ENCODE peak calls at places on chromosomes 16 and 17, in five cellular contexts. T is K562, I is HepG2, O is GM12878, Z is HCT116. X is an unnamed sample.

GRCh38 chr16:23557779-23558330 is 328 bp downstream of the UBFD1 start:
- DNase-seq in T (peak), I (peak), O (no peak), Z (no peak), X (peak)

GRCh38 chr17:82217530-82218204 is 5.0 kb upstream of the CCDC57 start:
- DNase-seq in T (peak), I (peak), O (no peak), Z (no peak), X (no peak)

GRCh38 chr16:85010931-85011845 is at the start of gene ZDHHC7:
- DNase-seq in T (peak), I (peak), O (peak), Z (peak), X (peak)

GRCh38 chr16:88914750-88915368 is 48.4 kb upstream of the PABPN1L start:
- DNase-seq in T (no peak), I (no peak), O (no peak), Z (no peak), X (no peak)

GRCh38 chr17:8163978-8164814 is 1.4 kb upstream of the VAMP2 start:
- DNase-seq in T (peak), I (no peak), O (no peak), Z (no peak), X (peak)

GRCh38 chr16:85334718-85335583 is 222.7 kb upstream of the CIBAR2 start:
- DNase-seq in T (peak), I (peak), O (no peak), Z (no peak), X (peak)

GRCh38 chr16:46785076-46785845 is 37.1 kb upstream of the MYLK3 start:
- DNase-seq in T (no peak), I (no peak), O (no peak), Z (no peak), X (peak)

GRCh38 chr16:12573730-12574383 is 229.8 kb downstream of the CPPED1 start:
- DNase-seq in T (peak), I (peak), O (no peak), Z (peak), X (peak)

GRCh38 chr17:72381597-72382397 is 261.0 kb downstream of the SOX9 start:
- DNase-seq in T (no peak), I (no peak), O (no peak), Z (peak), X (peak)

GRCh38 chr17:70169707-70170597 is 620 bp downstream of the KCNJ2 start:
- DNase-seq in T (no peak), I (no peak), O (no peak), Z (no peak), X (peak)

GRCh38 chr17:73462830-73463229 is 151.0 kb upstream of the CDC42EP4 start:
- DNase-seq in T (no peak), I (no peak), O (no peak), Z (no peak), X (no peak)

GRCh38 chr17:77464988-77465357 is 324.2 kb downstream of the SEC14L1 start:
- DNase-seq in T (no peak), I (no peak), O (no peak), Z (no peak), X (no peak)

GRCh38 chr16:84520778-84521770 is 16.6 kb upstream of the MEAK7 start:
- DNase-seq in T (no peak), I (no peak), O (no peak), Z (no peak), X (no peak)

GRCh38 chr16:15032547-15033308 is 23.1 kb downstream of the NTAN1 start:
- DNase-seq in T (no peak), I (no peak), O (no peak), Z (no peak), X (no peak)

GRCh38 chr16:29806096-29806579 is at the start of gene MAZ:
- DNase-seq in T (no peak), I (no peak), O (no peak), Z (peak), X (no peak)

GRCh38 chr17:14919049-14919545 is 346.0 kb downstream of the PMP22 start:
- DNase-seq in T (no peak), I (no peak), O (no peak), Z (no peak), X (peak)

GRCh38 chr17:3773511-3773910 is 27.5 kb downstream of the ITGAE start:
- DNase-seq in T (no peak), I (no peak), O (no peak), Z (no peak), X (no peak)

GRCh38 chr16:27177031-27177774 is 26.1 kb upstream of the KDM8 start:
- DNase-seq in T (no peak), I (no peak), O (no peak), Z (no peak), X (no peak)

GRCh38 chr16:27238016-27238587 is 30.5 kb downstream of the NSMCE1 start:
- DNase-seq in T (peak), I (no peak), O (no peak), Z (no peak), X (no peak)

GRCh38 chr16:87860553-87861299 is 8.6 kb downstream of the SLC7A5 start:
- DNase-seq in T (peak), I (peak), O (no peak), Z (no peak), X (no peak)

GRCh38 chr16:89620406-89620841 is 7.0 kb downstream of the DPEP1 start:
- DNase-seq in T (no peak), I (no peak), O (no peak), Z (no peak), X (no peak)

GRCh38 chr17:42403150-42403549 is 14.9 kb upstream of the STAT3 start:
- DNase-seq in T (peak), I (no peak), O (no peak), Z (no peak), X (peak)

GRCh38 chr17:6546069-6546718 is 10.2 kb downstream of the PITPNM3 start:
- DNase-seq in T (no peak), I (no peak), O (peak), Z (no peak), X (no peak)

GRCh38 chr16:10629592-10629963 is 49.2 kb upstream of the EMP2 start:
- DNase-seq in T (peak), I (no peak), O (no peak), Z (no peak), X (peak)

GRCh38 chr17:40301315-40301714 is 7.7 kb upstream of the RARA start:
- DNase-seq in T (no peak), I (no peak), O (no peak), Z (no peak), X (peak)

GRCh38 chr16:75312875-75313274 is 61.5 kb upstream of the BCAR1 start:
- DNase-seq in T (no peak), I (no peak), O (no peak), Z (no peak), X (no peak)

GRCh38 chr17:42507671-42508070 is 28.4 kb upstream of the NAGLU start:
- DNase-seq in T (no peak), I (no peak), O (no peak), Z (no peak), X (no peak)

GRCh38 chr16:57688987-57689771 is 5.4 kb upstream of the DRC7 start:
- DNase-seq in T (no peak), I (no peak), O (no peak), Z (no peak), X (no peak)

GRCh38 chr17:2712300-2713043 is 908 bp upstream of the CLUH start:
- DNase-seq in T (no peak), I (no peak), O (no peak), Z (no peak), X (peak)

GRCh38 chr17:57783338-57783742 is 38.2 kb upstream of the CCDC182 start:
- DNase-seq in T (peak), I (peak), O (no peak), Z (peak), X (peak)

GRCh38 chr16:57781741-57782606 is 20.3 kb downstream of the KIFC3 start:
- DNase-seq in T (no peak), I (peak), O (no peak), Z (no peak), X (no peak)

GRCh38 chr16:28538733-28539596 is at the start of gene NUPR1:
- DNase-seq in T (no peak), I (peak), O (no peak), Z (no peak), X (no peak)

GRCh38 chr16:84414789-84415326 is 46.5 kb downstream of the ATP2C2 start:
- DNase-seq in T (no peak), I (peak), O (no peak), Z (no peak), X (no peak)

DNA sequence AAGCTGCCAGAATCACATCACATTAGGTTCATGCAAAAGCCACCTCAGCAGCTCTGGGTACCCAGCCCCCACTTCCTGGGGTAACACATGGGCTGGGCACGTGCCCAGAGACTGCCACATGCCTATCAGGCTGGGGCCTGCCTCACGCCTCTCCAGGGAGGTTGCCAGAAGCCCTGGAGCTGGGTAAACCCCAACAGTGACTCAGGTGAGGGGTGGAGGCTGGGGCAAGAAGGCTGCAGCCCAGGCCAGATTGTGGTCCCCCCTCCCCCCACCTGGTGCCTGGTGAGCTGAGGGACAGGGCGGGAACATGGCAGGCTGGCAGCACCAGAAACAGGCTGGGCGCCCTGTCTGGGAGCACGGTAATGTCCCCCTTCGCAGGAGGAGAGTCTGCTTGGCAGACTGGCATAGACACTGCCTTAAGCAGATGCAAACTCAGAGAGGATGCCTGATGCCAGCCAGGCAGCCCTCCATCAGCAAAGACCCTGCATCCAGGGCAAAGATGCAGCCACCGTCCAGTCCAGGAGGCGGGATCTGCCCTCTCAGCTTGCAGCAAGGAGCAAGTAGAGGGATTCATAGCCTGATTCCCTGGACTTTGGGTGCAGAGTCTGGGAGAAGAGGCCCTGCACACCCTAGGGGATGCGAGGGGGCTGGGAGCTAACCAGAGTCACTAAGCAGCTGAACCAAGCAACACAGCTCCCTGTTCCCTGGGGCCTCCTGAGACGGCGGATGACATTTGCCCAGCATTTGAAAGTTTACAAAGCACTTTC is 28.8 kb downstream of the NGFR start:
- DNase-seq in T (no peak), I (no peak), O (no peak), Z (no peak), X (no peak)
- TF ChIP-seq EZH2 in T (no peak), I (no peak), O (no peak), Z (no peak), X (no peak)

GRCh38 chr17:49890077-49890821 is 42.4 kb upstream of the TAC4 start:
- DNase-seq in T (no peak), I (no peak), O (no peak), Z (no peak), X (peak)

GRCh38 chr17:49887744-49888360 is 40.0 kb upstream of the TAC4 start:
- DNase-seq in T (no peak), I (no peak), O (no peak), Z (no peak), X (no peak)

GRCh38 chr17:49889500-49889899 is 41.6 kb upstream of the TAC4 start:
- DNase-seq in T (no peak), I (no peak), O (no peak), Z (no peak), X (no peak)

GRCh38 chr17:49886036-49886435 is 38.2 kb upstream of the TAC4 start:
- DNase-seq in T (no peak), I (no peak), O (no peak), Z (no peak), X (no peak)

DNA sequence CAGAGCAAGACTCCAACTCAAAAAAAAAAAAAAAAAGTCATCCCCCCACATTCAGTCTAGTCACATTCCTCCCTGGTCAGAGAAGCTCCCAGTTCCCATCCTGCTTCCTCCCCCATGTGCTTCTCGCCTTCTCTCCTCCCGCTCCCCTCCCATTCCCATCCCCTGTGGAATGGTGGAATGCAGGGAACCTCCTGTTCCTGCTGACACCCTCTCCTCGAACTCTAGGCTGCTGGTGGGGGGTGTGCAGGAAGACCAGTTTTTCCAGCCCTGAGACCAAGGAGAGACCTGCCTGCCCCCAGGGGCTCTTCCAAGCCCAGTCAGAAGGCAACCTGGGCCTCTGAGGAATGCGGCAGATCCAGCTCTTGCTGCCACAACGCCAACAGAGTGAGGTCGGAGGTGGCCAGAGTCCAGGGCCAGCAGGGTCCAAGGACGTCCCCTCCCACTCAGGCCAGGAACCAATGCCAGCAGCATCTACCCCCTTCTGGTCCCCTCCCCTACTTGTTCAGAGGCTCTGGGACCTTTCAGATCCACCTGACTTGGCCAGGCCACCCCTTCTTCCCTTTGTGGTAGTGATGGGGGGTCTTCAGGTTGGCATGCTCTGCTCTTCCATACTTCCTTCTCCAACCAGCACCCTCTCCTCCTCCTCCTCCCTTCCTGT is 39.3 kb upstream of the TAC4 start:
- DNase-seq in T (no peak), I (peak), O (no peak), Z (peak), X (peak)
- TF ChIP-seq REST in T (no peak), I (peak), O (no peak), Z (no peak), X (no peak)

GRCh38 chr16:55008836-55009510 is 78.3 kb downstream of the IRX5 start:
- DNase-seq in T (no peak), I (no peak), O (no peak), Z (no peak), X (no peak)
- TF ChIP-seq EZH2 in T (no peak), I (no peak), O (no peak), Z (no peak), X (no peak)

GRCh38 chr17:17019891-17020456 is 22.3 kb upstream of the MPRIP start:
- DNase-seq in T (no peak), I (no peak), O (no peak), Z (no peak), X (no peak)
- TF ChIP-seq REST in T (no peak), I (no peak), O (no peak), Z (no peak), X (no peak)

GRCh38 chr17:37447641-37448040 is 41.0 kb downstream of the TADA2A start:
- DNase-seq in T (no peak), I (no peak), O (no peak), Z (peak), X (no peak)

GRCh38 chr17:37440424-37440823 is 33.7 kb downstream of the TADA2A start:
- DNase-seq in T (no peak), I (no peak), O (no peak), Z (no peak), X (no peak)

GRCh38 chr17:37450090-37450489 is 39.6 kb upstream of the DUSP14 start:
- DNase-seq in T (no peak), I (no peak), O (no peak), Z (no peak), X (no peak)

GRCh38 chr17:37446027-37446426 is 39.3 kb downstream of the TADA2A start:
- DNase-seq in T (no peak), I (no peak), O (peak), Z (peak), X (no peak)
- TF ChIP-seq EZH2 in T (no peak), I (no peak), O (no peak), Z (no peak), X (no peak)

GRCh38 chr17:44149750-44150329 is 8.1 kb downstream of the HROB start:
- DNase-seq in T (no peak), I (no peak), O (no peak), Z (no peak), X (no peak)
- TF ChIP-seq REST in T (no peak), I (no peak), O (no peak), Z (no peak), X (no peak)

X was measured in GM23338.